ENCODE peak calls at places on chromosomes 5 and 9, in five cellular contexts. One of them, this sample, is unnamed.

GRCh38 chr5:172624996-172625939 is 15.8 kb upstream of the NEURL1B start:
- DNase-seq in CD8-positive, alpha-beta T cell: no peak
- DNase-seq in aorta: peak; percentile 28
- DNase-seq in upper lobe of right lung: no peak
- DNase-seq in A673: no peak
- DNase-seq in this sample: no peak

GRCh38 chr5:97986069-97986468 is 787.4 kb upstream of the RGMB start:
- DNase-seq in aorta: no peak
- DNase-seq in A673: peak; percentile 11
- DNase-seq in CD8-positive, alpha-beta T cell: no peak
- DNase-seq in upper lobe of right lung: no peak
- DNase-seq in this sample: no peak

GRCh38 chr5:105057893-105058292 is 1495.3 kb upstream of the NUDT12 start:
- DNase-seq in A673: no peak
- DNase-seq in upper lobe of right lung: no peak
- DNase-seq in CD8-positive, alpha-beta T cell: no peak
- DNase-seq in aorta: peak; percentile 28
- DNase-seq in this sample: no peak

GRCh38 chr9:110538169-110538568 is 41.4 kb downstream of the SVEP1 start:
- DNase-seq in aorta: no peak
- DNase-seq in A673: no peak
- DNase-seq in upper lobe of right lung: no peak
- DNase-seq in CD8-positive, alpha-beta T cell: no peak
- DNase-seq in this sample: no peak

GRCh38 chr5:154296525-154297159 is 106.1 kb downstream of the GALNT10 start:
- DNase-seq in CD8-positive, alpha-beta T cell: no peak
- DNase-seq in upper lobe of right lung: no peak
- DNase-seq in A673: no peak
- DNase-seq in aorta: no peak
- DNase-seq in this sample: no peak

GRCh38 chr5:93590511-93590910 is 7.5 kb downstream of the NR2F1 start:
- DNase-seq in upper lobe of right lung: no peak
- DNase-seq in aorta: no peak
- DNase-seq in CD8-positive, alpha-beta T cell: no peak
- DNase-seq in A673: no peak
- DNase-seq in this sample: no peak

GRCh38 chr5:176597417-176598389 is 12.3 kb downstream of the GPRIN1 start:
- DNase-seq in A673: no peak
- DNase-seq in upper lobe of right lung: no peak
- DNase-seq in CD8-positive, alpha-beta T cell: no peak
- DNase-seq in aorta: no peak
- DNase-seq in this sample: no peak

GRCh38 chr9:129665008-129665771 is at the start of gene PRRX2:
- DNase-seq in CD8-positive, alpha-beta T cell: peak; percentile 33
- DNase-seq in upper lobe of right lung: no peak
- DNase-seq in A673: peak; percentile 88
- DNase-seq in aorta: peak; percentile 91
- DNase-seq in this sample: peak; percentile 14

GRCh38 chr5:10736808-10737207 is 24.2 kb downstream of the DAP start:
- DNase-seq in upper lobe of right lung: no peak
- DNase-seq in A673: no peak
- DNase-seq in aorta: no peak
- DNase-seq in CD8-positive, alpha-beta T cell: no peak
- DNase-seq in this sample: no peak

GRCh38 chr5:149489605-149490037 is 61.6 kb downstream of the CSNK1A1 start:
- DNase-seq in CD8-positive, alpha-beta T cell: no peak
- DNase-seq in aorta: peak; percentile 91
- DNase-seq in A673: no peak
- DNase-seq in upper lobe of right lung: no peak
- DNase-seq in this sample: no peak

GRCh38 chr9:124050955-124051354 is 39.4 kb downstream of the LHX2 start:
- DNase-seq in CD8-positive, alpha-beta T cell: no peak
- DNase-seq in aorta: no peak
- DNase-seq in upper lobe of right lung: no peak
- DNase-seq in A673: no peak
- DNase-seq in this sample: no peak

GRCh38 chr5:93990504-93991085 is 249.2 kb upstream of the POU5F2 start:
- DNase-seq in A673: peak; percentile 4
- DNase-seq in CD8-positive, alpha-beta T cell: no peak
- DNase-seq in upper lobe of right lung: no peak
- DNase-seq in aorta: no peak
- DNase-seq in this sample: no peak

DNA sequence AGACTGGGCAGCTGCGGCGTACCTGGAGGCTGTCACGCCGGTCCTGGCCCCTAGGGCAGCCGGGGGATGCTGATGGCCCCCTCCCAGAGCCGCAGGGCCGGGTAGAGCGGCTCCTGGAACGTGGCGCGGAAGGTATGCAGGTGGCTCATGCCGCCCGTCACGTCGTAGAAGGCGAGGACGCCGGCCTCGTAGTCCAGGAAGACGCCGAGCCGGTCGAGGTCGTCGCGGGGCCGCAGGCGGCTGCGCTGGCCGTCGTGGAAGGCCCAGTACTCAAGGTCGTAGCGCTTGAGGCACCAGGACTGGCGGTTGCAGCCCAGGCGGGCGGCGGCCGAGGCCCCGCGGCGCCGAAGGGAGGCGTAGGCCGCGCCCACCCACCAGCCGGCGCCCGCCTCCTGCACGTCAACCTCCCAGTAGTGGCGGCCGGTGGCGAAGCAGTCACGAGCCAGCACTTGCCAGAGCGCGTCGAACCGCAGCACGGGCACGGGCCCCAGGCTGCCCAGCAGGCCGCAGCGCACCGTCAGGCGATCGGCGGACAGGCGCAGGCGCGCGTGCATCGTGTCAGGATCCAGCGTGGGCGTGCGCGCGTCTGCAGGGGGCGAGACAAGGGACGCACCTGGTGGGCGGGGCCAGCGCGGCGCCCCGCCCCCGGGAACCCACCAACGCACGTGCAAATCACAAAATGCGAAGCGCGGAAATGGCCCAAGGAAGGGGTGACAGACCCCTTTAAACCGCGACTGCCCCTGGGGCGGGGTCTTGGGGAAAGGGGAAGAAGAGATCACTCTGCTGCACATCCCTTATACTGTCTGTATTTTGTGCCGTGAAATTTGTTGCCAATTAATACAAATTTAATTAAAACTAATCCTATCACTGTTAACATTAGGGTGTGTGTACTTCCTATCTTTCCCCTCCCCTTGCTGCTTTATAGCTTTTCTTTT is 31.2 kb downstream of the NANS start:
- DNase-seq in A673: peak; percentile 63
- DNase-seq in CD8-positive, alpha-beta T cell: peak; percentile 49
- DNase-seq in aorta: peak; percentile 81
- DNase-seq in upper lobe of right lung: peak; percentile 82
- DNase-seq in this sample: peak; percentile 84
- H3K4me3 ChIP-seq in A673: peak overlapping the region; percentile 39
- H3K4me3 ChIP-seq in CD8-positive, alpha-beta T cell: no peak overlapping the region
- H3K4me3 ChIP-seq in aorta: peak overlapping the region; percentile 0
- H3K4me3 ChIP-seq in upper lobe of right lung: peak overlapping the region; percentile 36
- H3K4me3 ChIP-seq in this sample: peak overlapping the region; percentile 4

DNA sequence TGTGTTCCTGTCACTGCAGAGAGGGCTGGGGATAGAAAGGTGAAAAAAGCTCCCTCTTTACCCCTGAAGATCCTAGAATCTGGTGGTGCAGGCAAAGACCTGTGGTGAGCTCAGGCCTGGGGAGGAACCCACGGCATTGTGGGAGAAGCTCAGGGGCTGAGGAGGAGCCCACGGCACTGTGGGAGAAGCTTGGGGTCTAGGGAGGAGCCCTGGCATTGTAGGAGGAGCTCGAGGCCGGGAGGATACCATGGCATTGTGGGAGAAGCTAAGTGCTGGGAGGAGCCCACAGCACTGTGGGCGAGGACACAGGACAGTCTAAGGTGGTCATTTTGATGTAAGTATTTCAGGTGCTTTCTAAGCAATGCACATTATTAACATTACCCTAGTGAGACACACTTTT is 179.7 kb downstream of the HSD17B3 start:
- DNase-seq in A673: no peak
- DNase-seq in upper lobe of right lung: no peak
- DNase-seq in CD8-positive, alpha-beta T cell: no peak
- DNase-seq in aorta: no peak
- DNase-seq in this sample: no peak
- H3K27ac ChIP-seq in A673: no peak overlapping the region
- H3K27ac ChIP-seq in upper lobe of right lung: no peak overlapping the region
- H3K27ac ChIP-seq in CD8-positive, alpha-beta T cell: no peak overlapping the region
- H3K27ac ChIP-seq in aorta: no peak overlapping the region
- H3K27ac ChIP-seq in this sample: no peak overlapping the region

GRCh38 chr9:100308965-100309564 is 43.7 kb downstream of the TEX10 start:
- DNase-seq in CD8-positive, alpha-beta T cell: no peak
- DNase-seq in A673: no peak
- DNase-seq in aorta: no peak
- DNase-seq in upper lobe of right lung: no peak
- DNase-seq in this sample: no peak
- H3K9me3 ChIP-seq in CD8-positive, alpha-beta T cell: no peaks in the 10 kb centered on the region
- H3K9me3 ChIP-seq in A673: peaks cover 4% of the 10 kb centered on the region
- H3K9me3 ChIP-seq in aorta: no peaks in the 10 kb centered on the region
- H3K9me3 ChIP-seq in upper lobe of right lung: no peaks in the 10 kb centered on the region
- H3K9me3 ChIP-seq in this sample: no peaks in the 10 kb centered on the region

GRCh38 chr5:147452137-147452838 is 57.6 kb downstream of the DPYSL3 start:
- DNase-seq in upper lobe of right lung: no peak
- DNase-seq in aorta: peak; percentile 75
- DNase-seq in A673: no peak
- DNase-seq in CD8-positive, alpha-beta T cell: no peak
- DNase-seq in this sample: no peak

GRCh38 chr5:147453901-147454814 is 55.7 kb downstream of the DPYSL3 start:
- DNase-seq in upper lobe of right lung: peak; percentile 92
- DNase-seq in CD8-positive, alpha-beta T cell: peak; percentile 69
- DNase-seq in aorta: peak; percentile 98
- DNase-seq in A673: peak; percentile 94
- DNase-seq in this sample: peak; percentile 88

GRCh38 chr5:147455321-147455720 is 54.5 kb downstream of the DPYSL3 start:
- DNase-seq in A673: peak; percentile 71
- DNase-seq in aorta: no peak
- DNase-seq in CD8-positive, alpha-beta T cell: no peak
- DNase-seq in upper lobe of right lung: no peak
- DNase-seq in this sample: no peak

GRCh38 chr5:147458581-147458980 is 51.3 kb downstream of the DPYSL3 start:
- DNase-seq in A673: no peak
- DNase-seq in upper lobe of right lung: no peak
- DNase-seq in CD8-positive, alpha-beta T cell: no peak
- DNase-seq in aorta: no peak
- DNase-seq in this sample: no peak

GRCh38 chr5:147455822-147456221 is 54.0 kb downstream of the DPYSL3 start:
- DNase-seq in aorta: no peak
- DNase-seq in upper lobe of right lung: no peak
- DNase-seq in A673: no peak
- DNase-seq in CD8-positive, alpha-beta T cell: no peak
- DNase-seq in this sample: no peak
- H3K4me3 ChIP-seq in aorta: no peak overlapping the region
- H3K4me3 ChIP-seq in upper lobe of right lung: no peak overlapping the region
- H3K4me3 ChIP-seq in A673: no peak overlapping the region
- H3K4me3 ChIP-seq in CD8-positive, alpha-beta T cell: no peak overlapping the region
- H3K4me3 ChIP-seq in this sample: no peak overlapping the region

DNA sequence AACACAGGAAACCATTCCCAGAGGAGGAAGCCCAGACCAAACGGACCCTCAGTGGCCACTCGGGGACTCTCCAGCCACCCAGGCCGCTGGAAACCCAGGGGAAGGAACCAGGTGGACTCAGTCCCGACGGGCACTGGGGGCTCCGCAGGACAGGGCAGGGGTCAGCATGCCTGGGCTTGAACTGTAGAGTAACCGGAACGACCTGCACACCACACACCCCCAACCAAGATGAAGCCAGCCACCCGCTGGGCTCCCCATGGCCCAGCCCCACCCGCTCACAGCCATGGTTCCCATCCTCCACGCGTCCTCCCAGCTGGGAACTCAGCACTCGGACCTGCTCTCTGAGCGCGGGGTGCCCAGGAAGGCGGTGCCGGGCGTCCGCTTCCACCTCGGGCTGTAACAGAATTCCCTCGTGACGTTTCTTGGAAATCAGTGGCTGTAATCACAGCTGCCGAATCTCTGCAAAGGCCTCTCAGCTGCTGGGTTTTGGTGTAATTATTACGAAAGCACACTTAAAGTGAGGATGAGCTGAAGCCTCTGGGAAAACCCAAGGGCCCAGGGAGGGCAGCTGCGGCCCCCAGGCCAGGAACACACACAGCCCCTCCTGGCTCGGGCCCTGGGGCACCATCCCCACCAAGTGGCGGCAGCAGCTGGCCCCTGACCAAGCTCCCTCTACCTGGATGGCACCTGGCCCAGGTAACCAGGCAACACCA is 13.8 kb downstream of the NACC2 start:
- DNase-seq in A673: peak; percentile 60
- DNase-seq in CD8-positive, alpha-beta T cell: no peak
- DNase-seq in upper lobe of right lung: no peak
- DNase-seq in aorta: peak; percentile 73
- DNase-seq in this sample: peak; percentile 54
- H3K27ac ChIP-seq in A673: peak overlapping the region; percentile 28
- H3K27ac ChIP-seq in CD8-positive, alpha-beta T cell: no peak overlapping the region
- H3K27ac ChIP-seq in upper lobe of right lung: no peak overlapping the region
- H3K27ac ChIP-seq in aorta: no peak overlapping the region
- H3K27ac ChIP-seq in this sample: no peak overlapping the region

DNA sequence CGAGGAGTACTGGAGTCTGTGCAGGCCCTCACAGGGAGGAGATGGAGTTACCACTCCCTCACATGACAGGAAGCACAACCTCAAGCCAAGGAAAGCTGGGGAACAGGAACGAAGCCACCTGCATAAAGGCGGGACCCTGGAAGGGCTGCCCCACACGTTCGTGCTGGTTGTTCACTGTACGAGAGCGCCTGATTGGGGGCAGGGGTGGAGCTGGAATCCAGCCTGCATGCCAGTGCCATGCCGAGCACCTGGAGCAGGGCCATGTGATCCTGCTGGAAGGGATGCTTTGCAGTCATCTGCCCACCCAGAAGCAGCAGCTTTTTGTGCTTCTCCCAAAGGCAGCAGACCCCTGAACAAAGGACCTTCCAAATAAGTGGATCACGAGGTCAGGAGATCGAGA is 11.4 kb downstream of the GRM6 start:
- DNase-seq in aorta: no peak
- DNase-seq in upper lobe of right lung: no peak
- DNase-seq in CD8-positive, alpha-beta T cell: no peak
- DNase-seq in A673: no peak
- DNase-seq in this sample: no peak
- H3K9me3 ChIP-seq in aorta: peaks cover 49% of the 10 kb centered on the region
- H3K9me3 ChIP-seq in upper lobe of right lung: peaks cover 13% of the 10 kb centered on the region
- H3K9me3 ChIP-seq in CD8-positive, alpha-beta T cell: no peaks in the 10 kb centered on the region
- H3K9me3 ChIP-seq in A673: peaks cover 4% of the 10 kb centered on the region
- H3K9me3 ChIP-seq in this sample: no peaks in the 10 kb centered on the region